ENCODE peak calls at places on chromosome 10, in ten cellular contexts. One of them, this sample, is unnamed.
A peak's percentile ranks its signal among the peaks of the same experiment; 100 is the strongest.

GRCh38 chr10:86182150-86182549 is 184.4 kb downstream of the GRID1 start:
- DNase-seq in lower leg skin: no peak
- DNase-seq in PC-9: no peak
- DNase-seq in hepatocyte: no peak
- DNase-seq in astrocyte of the cerebellum: no peak
- DNase-seq in Panc1: no peak
- DNase-seq in kidney: no peak
- DNase-seq in AG10803: no peak
- DNase-seq in sigmoid colon: no peak
- DNase-seq in esophagus muscularis mucosa: no peak
- DNase-seq in this sample: no peak

GRCh38 chr10:121734517-121735137 is 136.4 kb upstream of the FGFR2 start:
- DNase-seq in lower leg skin: no peak
- DNase-seq in PC-9: no peak
- DNase-seq in hepatocyte: peak; percentile 45
- DNase-seq in astrocyte of the cerebellum: no peak
- DNase-seq in Panc1: no peak
- DNase-seq in kidney: no peak
- DNase-seq in AG10803: peak; percentile 13
- DNase-seq in sigmoid colon: no peak
- DNase-seq in esophagus muscularis mucosa: no peak
- DNase-seq in this sample: no peak

GRCh38 chr10:21969326-21970287 is 33.9 kb downstream of the DNAJC1 start:
- DNase-seq in lower leg skin: no peak
- DNase-seq in PC-9: no peak
- DNase-seq in hepatocyte: no peak
- DNase-seq in astrocyte of the cerebellum: no peak
- DNase-seq in Panc1: no peak
- DNase-seq in kidney: no peak
- DNase-seq in AG10803: peak; percentile 23
- DNase-seq in sigmoid colon: no peak
- DNase-seq in esophagus muscularis mucosa: no peak
- DNase-seq in this sample: no peak

GRCh38 chr10:113058175-113058961 is 108.3 kb downstream of the TCF7L2 start:
- DNase-seq in lower leg skin: peak; percentile 86
- DNase-seq in PC-9: no peak
- DNase-seq in hepatocyte: peak; percentile 61
- DNase-seq in astrocyte of the cerebellum: no peak
- DNase-seq in Panc1: no peak
- DNase-seq in kidney: no peak
- DNase-seq in AG10803: peak; percentile 89
- DNase-seq in sigmoid colon: peak; percentile 64
- DNase-seq in esophagus muscularis mucosa: no peak
- DNase-seq in this sample: no peak

GRCh38 chr10:49324711-49325110 is 25.7 kb downstream of the C10orf71 start:
- DNase-seq in lower leg skin: peak; percentile 80
- DNase-seq in PC-9: no peak
- DNase-seq in hepatocyte: no peak
- DNase-seq in astrocyte of the cerebellum: no peak
- DNase-seq in Panc1: no peak
- DNase-seq in kidney: no peak
- DNase-seq in AG10803: no peak
- DNase-seq in sigmoid colon: no peak
- DNase-seq in esophagus muscularis mucosa: peak; percentile 90
- DNase-seq in this sample: no peak

GRCh38 chr10:88254091-88254490 is 329.0 kb downstream of the RNLS start:
- DNase-seq in lower leg skin: no peak
- DNase-seq in PC-9: peak; percentile 88
- DNase-seq in hepatocyte: peak; percentile 33
- DNase-seq in astrocyte of the cerebellum: peak; percentile 49
- DNase-seq in Panc1: peak; percentile 51
- DNase-seq in kidney: peak; percentile 70
- DNase-seq in AG10803: peak; percentile 63
- DNase-seq in sigmoid colon: no peak
- DNase-seq in esophagus muscularis mucosa: no peak
- DNase-seq in this sample: peak; percentile 50

GRCh38 chr10:114684822-114685209 is 26.7 kb upstream of the ABLIM1 start:
- DNase-seq in lower leg skin: no peak
- DNase-seq in PC-9: no peak
- DNase-seq in hepatocyte: peak; percentile 89
- DNase-seq in astrocyte of the cerebellum: peak; percentile 34
- DNase-seq in Panc1: no peak
- DNase-seq in kidney: no peak
- DNase-seq in AG10803: peak; percentile 69
- DNase-seq in sigmoid colon: no peak
- DNase-seq in esophagus muscularis mucosa: no peak
- DNase-seq in this sample: no peak

GRCh38 chr10:84012831-84013458 is 126.4 kb upstream of the GHITM start:
- DNase-seq in lower leg skin: no peak
- DNase-seq in PC-9: no peak
- DNase-seq in hepatocyte: no peak
- DNase-seq in astrocyte of the cerebellum: no peak
- DNase-seq in Panc1: no peak
- DNase-seq in kidney: no peak
- DNase-seq in AG10803: no peak
- DNase-seq in sigmoid colon: no peak
- DNase-seq in esophagus muscularis mucosa: no peak
- DNase-seq in this sample: no peak

DNA sequence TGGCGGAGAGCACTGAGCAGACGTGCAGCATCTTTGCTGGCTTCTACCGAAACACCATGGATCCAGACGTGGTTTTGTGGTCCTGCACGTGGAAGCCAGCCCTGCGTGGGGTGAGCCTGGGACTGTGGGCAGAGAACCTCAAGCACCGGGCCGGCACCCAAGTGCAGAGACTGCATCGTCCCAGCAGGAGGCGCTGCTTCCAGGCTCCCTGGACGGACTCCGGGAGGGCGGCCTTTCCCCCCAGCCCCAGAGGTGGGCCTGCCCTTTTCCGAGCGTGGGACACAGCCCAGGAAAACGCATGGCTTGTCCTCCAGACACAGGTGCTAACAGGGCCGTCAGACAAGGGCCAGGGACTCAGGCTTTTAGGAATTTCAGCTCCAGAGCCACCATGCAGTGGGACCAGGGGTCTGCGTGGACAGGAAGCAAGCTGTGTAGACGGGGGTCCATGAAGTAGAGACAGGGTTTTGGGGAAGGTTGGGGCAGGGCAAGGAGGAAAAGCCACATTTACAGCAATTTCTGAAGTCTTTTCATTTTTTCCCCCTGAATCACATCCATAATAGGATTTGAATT is 303.9 kb downstream of the WDR37 start:
- DNase-seq in lower leg skin: peak; percentile 42
- DNase-seq in PC-9: no peak
- DNase-seq in hepatocyte: no peak
- DNase-seq in astrocyte of the cerebellum: no peak
- DNase-seq in Panc1: no peak
- DNase-seq in kidney: no peak
- DNase-seq in AG10803: no peak
- DNase-seq in sigmoid colon: no peak
- DNase-seq in esophagus muscularis mucosa: no peak
- DNase-seq in this sample: no peak
- TF ChIP-seq CTCF in lower leg skin: no peak
- TF ChIP-seq CTCF in PC-9: peak; percentile 22
- TF ChIP-seq CTCF in hepatocyte: peak; percentile 19
- TF ChIP-seq CTCF in astrocyte of the cerebellum: peak; percentile 27
- TF ChIP-seq CTCF in Panc1: peak; percentile 52
- TF ChIP-seq CTCF in kidney: no peak
- TF ChIP-seq CTCF in AG10803: no peak
- TF ChIP-seq CTCF in sigmoid colon: no peak
- TF ChIP-seq CTCF in esophagus muscularis mucosa: no peak
- TF ChIP-seq CTCF in this sample: no peak

DNA sequence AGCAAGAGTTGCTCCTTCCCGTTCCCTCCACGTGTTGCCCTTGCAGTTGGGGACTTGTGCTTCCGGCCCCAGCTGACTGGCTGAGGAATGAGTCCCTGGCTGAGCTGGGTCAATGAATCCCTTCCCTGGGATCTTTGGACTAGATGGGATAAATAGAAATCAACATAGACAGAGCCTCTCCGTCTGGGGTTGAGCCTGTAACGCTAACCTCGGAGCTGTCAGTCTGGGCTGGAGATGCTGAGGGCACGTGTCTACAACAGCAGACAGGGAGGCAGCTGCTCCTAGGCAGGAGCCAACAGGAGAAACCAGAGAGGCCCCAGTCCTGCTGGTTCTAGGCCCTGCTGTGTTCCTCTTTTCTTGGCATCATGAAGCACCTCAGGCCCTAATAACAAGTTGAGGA is 42.3 kb upstream of the HSPA12A start:
- DNase-seq in lower leg skin: no peak
- DNase-seq in PC-9: no peak
- DNase-seq in hepatocyte: no peak
- DNase-seq in astrocyte of the cerebellum: no peak
- DNase-seq in Panc1: no peak
- DNase-seq in kidney: no peak
- DNase-seq in AG10803: no peak
- DNase-seq in sigmoid colon: no peak
- DNase-seq in esophagus muscularis mucosa: no peak
- DNase-seq in this sample: no peak
- H3K4me3 ChIP-seq in lower leg skin: no peak overlapping the region
- H3K4me3 ChIP-seq in PC-9: no peak overlapping the region
- H3K4me3 ChIP-seq in hepatocyte: no peak overlapping the region
- H3K4me3 ChIP-seq in astrocyte of the cerebellum: no peak overlapping the region
- H3K4me3 ChIP-seq in Panc1: no peak overlapping the region
- H3K4me3 ChIP-seq in kidney: no peak overlapping the region
- H3K4me3 ChIP-seq in AG10803: no peak overlapping the region
- H3K4me3 ChIP-seq in sigmoid colon: no peak overlapping the region
- H3K4me3 ChIP-seq in esophagus muscularis mucosa: no peak overlapping the region
- H3K4me3 ChIP-seq in this sample: no peak overlapping the region

GRCh38 chr10:122861724-122862161 is 16.1 kb upstream of the CUZD1 start:
- DNase-seq in lower leg skin: no peak
- DNase-seq in PC-9: no peak
- DNase-seq in hepatocyte: no peak
- DNase-seq in astrocyte of the cerebellum: no peak
- DNase-seq in Panc1: no peak
- DNase-seq in kidney: no peak
- DNase-seq in AG10803: peak; percentile 60
- DNase-seq in sigmoid colon: no peak
- DNase-seq in esophagus muscularis mucosa: no peak
- DNase-seq in this sample: no peak

GRCh38 chr10:122863216-122863615 is 16.2 kb downstream of the FAM24B start:
- DNase-seq in lower leg skin: no peak
- DNase-seq in PC-9: no peak
- DNase-seq in hepatocyte: no peak
- DNase-seq in astrocyte of the cerebellum: no peak
- DNase-seq in Panc1: no peak
- DNase-seq in kidney: no peak
- DNase-seq in AG10803: no peak
- DNase-seq in sigmoid colon: no peak
- DNase-seq in esophagus muscularis mucosa: no peak
- DNase-seq in this sample: no peak

GRCh38 chr10:122859527-122859926 is 13.9 kb upstream of the CUZD1 start:
- DNase-seq in lower leg skin: no peak
- DNase-seq in PC-9: no peak
- DNase-seq in hepatocyte: no peak
- DNase-seq in astrocyte of the cerebellum: no peak
- DNase-seq in Panc1: no peak
- DNase-seq in kidney: no peak
- DNase-seq in AG10803: no peak
- DNase-seq in sigmoid colon: no peak
- DNase-seq in esophagus muscularis mucosa: no peak
- DNase-seq in this sample: no peak

GRCh38 chr10:122864901-122865300 is 14.5 kb downstream of the FAM24B start:
- DNase-seq in lower leg skin: no peak
- DNase-seq in PC-9: peak; percentile 37
- DNase-seq in hepatocyte: no peak
- DNase-seq in astrocyte of the cerebellum: no peak
- DNase-seq in Panc1: no peak
- DNase-seq in kidney: no peak
- DNase-seq in AG10803: peak; percentile 56
- DNase-seq in sigmoid colon: no peak
- DNase-seq in esophagus muscularis mucosa: no peak
- DNase-seq in this sample: no peak

GRCh38 chr10:122863796-122864592 is 15.4 kb downstream of the FAM24B start:
- DNase-seq in lower leg skin: no peak
- DNase-seq in PC-9: no peak
- DNase-seq in hepatocyte: no peak
- DNase-seq in astrocyte of the cerebellum: no peak
- DNase-seq in Panc1: no peak
- DNase-seq in kidney: no peak
- DNase-seq in AG10803: peak; percentile 18
- DNase-seq in sigmoid colon: no peak
- DNase-seq in esophagus muscularis mucosa: no peak
- DNase-seq in this sample: no peak
- TF ChIP-seq CTCF in lower leg skin: no peak
- TF ChIP-seq CTCF in PC-9: no peak
- TF ChIP-seq CTCF in hepatocyte: no peak
- TF ChIP-seq CTCF in astrocyte of the cerebellum: no peak
- TF ChIP-seq CTCF in Panc1: no peak
- TF ChIP-seq CTCF in kidney: no peak
- TF ChIP-seq CTCF in AG10803: no peak
- TF ChIP-seq CTCF in sigmoid colon: no peak
- TF ChIP-seq CTCF in esophagus muscularis mucosa: no peak
- TF ChIP-seq CTCF in this sample: no peak

GRCh38 chr10:95437669-95438068 is 123.5 kb downstream of the SORBS1 start:
- DNase-seq in lower leg skin: peak; percentile 57
- DNase-seq in PC-9: no peak
- DNase-seq in hepatocyte: no peak
- DNase-seq in astrocyte of the cerebellum: no peak
- DNase-seq in Panc1: no peak
- DNase-seq in kidney: no peak
- DNase-seq in AG10803: no peak
- DNase-seq in sigmoid colon: no peak
- DNase-seq in esophagus muscularis mucosa: no peak
- DNase-seq in this sample: no peak

GRCh38 chr10:95430231-95430951 is 130.8 kb downstream of the SORBS1 start:
- DNase-seq in lower leg skin: no peak
- DNase-seq in PC-9: peak; percentile 48
- DNase-seq in hepatocyte: peak; percentile 80
- DNase-seq in astrocyte of the cerebellum: peak; percentile 37
- DNase-seq in Panc1: peak; percentile 60
- DNase-seq in kidney: no peak
- DNase-seq in AG10803: peak; percentile 53
- DNase-seq in sigmoid colon: peak; percentile 86
- DNase-seq in esophagus muscularis mucosa: no peak
- DNase-seq in this sample: no peak

GRCh38 chr10:95435548-95436279 is 125.5 kb downstream of the SORBS1 start:
- DNase-seq in lower leg skin: no peak
- DNase-seq in PC-9: no peak
- DNase-seq in hepatocyte: no peak
- DNase-seq in astrocyte of the cerebellum: no peak
- DNase-seq in Panc1: no peak
- DNase-seq in kidney: no peak
- DNase-seq in AG10803: no peak
- DNase-seq in sigmoid colon: no peak
- DNase-seq in esophagus muscularis mucosa: no peak
- DNase-seq in this sample: no peak

GRCh38 chr10:95431900-95432342 is 129.2 kb downstream of the SORBS1 start:
- DNase-seq in lower leg skin: no peak
- DNase-seq in PC-9: no peak
- DNase-seq in hepatocyte: no peak
- DNase-seq in astrocyte of the cerebellum: no peak
- DNase-seq in Panc1: no peak
- DNase-seq in kidney: no peak
- DNase-seq in AG10803: no peak
- DNase-seq in sigmoid colon: no peak
- DNase-seq in esophagus muscularis mucosa: no peak
- DNase-seq in this sample: no peak

GRCh38 chr10:95434583-95434982 is 126.6 kb downstream of the SORBS1 start:
- DNase-seq in lower leg skin: no peak
- DNase-seq in PC-9: no peak
- DNase-seq in hepatocyte: no peak
- DNase-seq in astrocyte of the cerebellum: no peak
- DNase-seq in Panc1: no peak
- DNase-seq in kidney: no peak
- DNase-seq in AG10803: no peak
- DNase-seq in sigmoid colon: no peak
- DNase-seq in esophagus muscularis mucosa: no peak
- DNase-seq in this sample: no peak
- H3K4me3 ChIP-seq in lower leg skin: no peak overlapping the region
- H3K4me3 ChIP-seq in PC-9: no peak overlapping the region
- H3K4me3 ChIP-seq in hepatocyte: no peak overlapping the region
- H3K4me3 ChIP-seq in astrocyte of the cerebellum: no peak overlapping the region
- H3K4me3 ChIP-seq in Panc1: no peak overlapping the region
- H3K4me3 ChIP-seq in kidney: no peak overlapping the region
- H3K4me3 ChIP-seq in AG10803: no peak overlapping the region
- H3K4me3 ChIP-seq in sigmoid colon: no peak overlapping the region
- H3K4me3 ChIP-seq in esophagus muscularis mucosa: no peak overlapping the region
- H3K4me3 ChIP-seq in this sample: no peak overlapping the region

This sample was measured in HFF-Myc.